ENCODE peak calls at places on chromosomes 11 and 22, in four cellular contexts. S, J, K and A are unnamed samples.

GRCh38 chr11:67572747-67573419 is 10.7 kb upstream of the GSTP1 start:
- DNase-seq in S (no peak), J (peak), K (no peak), A (no peak)

GRCh38 chr11:46293066-46293465 is 15.6 kb downstream of the CREB3L1 start:
- DNase-seq in S (no peak), J (no peak), K (no peak), A (no peak)

GRCh38 chr22:49663823-49664222 is 163.8 kb downstream of the BRD1 start:
- DNase-seq in S (no peak), J (no peak), K (peak), A (no peak)

GRCh38 chr11:128061321-128061871 is 526.0 kb downstream of the ETS1 start:
- DNase-seq in S (no peak), J (no peak), K (no peak), A (no peak)

GRCh38 chr22:30249049-30250038 is 2.8 kb upstream of the LIF start:
- DNase-seq in S (no peak), J (no peak), K (peak), A (no peak)

GRCh38 chr11:115408036-115408911 is 95.9 kb downstream of the CADM1 start:
- DNase-seq in S (no peak), J (no peak), K (peak), A (no peak)

GRCh38 chr11:102950622-102951081 is 4.9 kb downstream of the MMP13 start:
- DNase-seq in S (no peak), J (no peak), K (no peak), A (no peak)

GRCh38 chr11:61392991-61393595 is 706 bp downstream of the TMEM216 start:
- DNase-seq in S (peak), J (no peak), K (no peak), A (peak)

GRCh38 chr11:122601131-122602125 is 54.1 kb upstream of the UBASH3B start:
- DNase-seq in S (no peak), J (no peak), K (no peak), A (no peak)

GRCh38 chr11:46695345-46696211 is 4.8 kb downstream of the ARHGAP1 start:
- DNase-seq in S (no peak), J (no peak), K (no peak), A (no peak)

GRCh38 chr11:11157201-11157600 is 195.8 kb downstream of the CSNK2A3 start:
- DNase-seq in S (peak), J (peak), K (no peak), A (no peak)

GRCh38 chr11:113690619-113691569 is 15.2 kb downstream of the TMPRSS5 start:
- DNase-seq in S (no peak), J (no peak), K (peak), A (peak)

GRCh38 chr22:31289335-31289734 is 3.0 kb downstream of the PIK3IP1 start:
- DNase-seq in S (no peak), J (no peak), K (no peak), A (no peak)

GRCh38 chr11:86287468-86287796 is 14.6 kb upstream of the HIKESHI start:
- DNase-seq in S (no peak), J (no peak), K (no peak), A (no peak)

GRCh38 chr11:59206635-59207034 is 6.1 kb downstream of the MPEG1 start:
- DNase-seq in S (no peak), J (peak), K (no peak), A (no peak)

GRCh38 chr22:30806391-30806861 is 111.8 kb downstream of the OSBP2 start:
- DNase-seq in S (no peak), J (peak), K (no peak), A (no peak)

GRCh38 chr22:41619979-41620645 is 731 bp downstream of the DESI1 start:
- DNase-seq in S (peak), J (peak), K (peak), A (peak)

GRCh38 chr11:119783466-119784400 is 54.7 kb upstream of the NECTIN1 start:
- DNase-seq in S (no peak), J (no peak), K (peak), A (no peak)

GRCh38 chr11:112524808-112525207 is 264.1 kb upstream of the PLET1 start:
- DNase-seq in S (no peak), J (no peak), K (peak), A (no peak)

GRCh38 chr11:57111646-57112045 is 70.1 kb upstream of the LRRC55 start:
- DNase-seq in S (no peak), J (no peak), K (no peak), A (no peak)

GRCh38 chr22:37803636-37804371 is 3.9 kb upstream of the GCAT start:
- DNase-seq in S (no peak), J (no peak), K (no peak), A (no peak)

GRCh38 chr11:15142838-15143237 is 28.1 kb downstream of the INSC start:
- DNase-seq in S (no peak), J (no peak), K (no peak), A (no peak)

GRCh38 chr11:103367650-103368049 is 258.4 kb downstream of the DYNC2H1 start:
- DNase-seq in S (no peak), J (no peak), K (no peak), A (no peak)

GRCh38 chr11:73243093-73243485 is 25.0 kb downstream of the P2RY2 start:
- DNase-seq in S (no peak), J (no peak), K (peak), A (no peak)

GRCh38 chr11:2700415-2701211 is 819 bp upstream of the KCNQ1OT1 start:
- DNase-seq in S (peak), J (no peak), K (peak), A (peak)

GRCh38 chr11:133522344-133522743 is 10.0 kb downstream of the OPCML start:
- DNase-seq in S (no peak), J (no peak), K (no peak), A (no peak)

GRCh38 chr11:73185680-73186293 is 32.3 kb upstream of the P2RY2 start:
- DNase-seq in S (no peak), J (no peak), K (peak), A (no peak)

GRCh38 chr11:64897381-64898075 is 19.1 kb upstream of the EHD1 start:
- DNase-seq in S (no peak), J (no peak), K (no peak), A (no peak)

GRCh38 chr11:116109228-116109627 is 605.0 kb upstream of the CADM1 start:
- DNase-seq in S (no peak), J (no peak), K (no peak), A (no peak)

GRCh38 chr22:45006101-45006872 is 3.5 kb downstream of the PHF21B start:
- DNase-seq in S (no peak), J (no peak), K (no peak), A (peak)